ENCODE peak calls at places on chromosomes 5 and 9, in six cellular contexts. One of them, this sample, is unnamed. For H3K9me3, the result is how much of the 10 kb centered on the place peaks cover.

GRCh38 chr9:121640076-121640475 is 11.4 kb upstream of the DAB2IP start:
- DNase-seq in astrocyte: no peak
- DNase-seq in cardiac muscle cell: peak
- DNase-seq in lower lobe of right lung: peak
- DNase-seq in tibial artery: no peak
- DNase-seq in SJSA1: no peak
- DNase-seq in this sample: no peak

GRCh38 chr5:135086326-135086725 is 52.3 kb upstream of the PITX1 start:
- DNase-seq in astrocyte: no peak
- DNase-seq in cardiac muscle cell: no peak
- DNase-seq in lower lobe of right lung: no peak
- DNase-seq in tibial artery: no peak
- DNase-seq in SJSA1: no peak
- DNase-seq in this sample: no peak

GRCh38 chr5:179609834-179610108 is 13.7 kb downstream of the HNRNPH1 start:
- DNase-seq in astrocyte: no peak
- DNase-seq in cardiac muscle cell: no peak
- DNase-seq in lower lobe of right lung: no peak
- DNase-seq in tibial artery: no peak
- DNase-seq in SJSA1: no peak
- DNase-seq in this sample: no peak

GRCh38 chr9:33465096-33465495 is 8.6 kb downstream of the NOL6 start:
- DNase-seq in astrocyte: no peak
- DNase-seq in cardiac muscle cell: no peak
- DNase-seq in lower lobe of right lung: peak
- DNase-seq in tibial artery: no peak
- DNase-seq in SJSA1: no peak
- DNase-seq in this sample: no peak

GRCh38 chr5:177098772-177099152 is 12.0 kb downstream of the FGFR4 start:
- DNase-seq in astrocyte: no peak
- DNase-seq in cardiac muscle cell: no peak
- DNase-seq in lower lobe of right lung: no peak
- DNase-seq in tibial artery: no peak
- DNase-seq in SJSA1: no peak
- DNase-seq in this sample: no peak

GRCh38 chr5:127029513-127030258 is 672 bp downstream of the MARCHF3 start:
- DNase-seq in astrocyte: peak
- DNase-seq in cardiac muscle cell: peak
- DNase-seq in lower lobe of right lung: peak
- DNase-seq in tibial artery: peak
- DNase-seq in SJSA1: peak
- DNase-seq in this sample: peak

GRCh38 chr9:108756746-108757490 is 98.9 kb downstream of the ACTL7B start:
- DNase-seq in astrocyte: no peak
- DNase-seq in cardiac muscle cell: no peak
- DNase-seq in lower lobe of right lung: no peak
- DNase-seq in tibial artery: no peak
- DNase-seq in SJSA1: no peak
- DNase-seq in this sample: no peak

GRCh38 chr5:138336952-138337684 is 948 bp upstream of the FAM53C start:
- DNase-seq in astrocyte: no peak
- DNase-seq in cardiac muscle cell: peak
- DNase-seq in lower lobe of right lung: peak
- DNase-seq in tibial artery: peak
- DNase-seq in SJSA1: no peak
- DNase-seq in this sample: no peak

GRCh38 chr9:119963798-119964372 is 594.6 kb upstream of the BRINP1 start:
- DNase-seq in astrocyte: peak
- DNase-seq in cardiac muscle cell: peak
- DNase-seq in lower lobe of right lung: no peak
- DNase-seq in tibial artery: no peak
- DNase-seq in SJSA1: peak
- DNase-seq in this sample: no peak

GRCh38 chr5:168472329-168472728 is 13.9 kb upstream of the RARS1 start:
- DNase-seq in astrocyte: peak
- DNase-seq in cardiac muscle cell: peak
- DNase-seq in lower lobe of right lung: no peak
- DNase-seq in tibial artery: no peak
- DNase-seq in SJSA1: peak
- DNase-seq in this sample: no peak

GRCh38 chr5:77770293-77771005 is 5.7 kb downstream of the TBCA start:
- DNase-seq in astrocyte: no peak
- DNase-seq in cardiac muscle cell: no peak
- DNase-seq in lower lobe of right lung: no peak
- DNase-seq in tibial artery: no peak
- DNase-seq in SJSA1: no peak
- DNase-seq in this sample: no peak

GRCh38 chr9:133428579-133429215 is 6.5 kb downstream of the ADAMTS13 start:
- DNase-seq in astrocyte: no peak
- DNase-seq in cardiac muscle cell: peak
- DNase-seq in lower lobe of right lung: no peak
- DNase-seq in tibial artery: no peak
- DNase-seq in SJSA1: no peak
- DNase-seq in this sample: no peak

GRCh38 chr9:20242767-20243166 is 379.5 kb downstream of the MLLT3 start:
- DNase-seq in astrocyte: no peak
- DNase-seq in cardiac muscle cell: no peak
- DNase-seq in lower lobe of right lung: no peak
- DNase-seq in tibial artery: no peak
- DNase-seq in SJSA1: no peak
- DNase-seq in this sample: no peak

GRCh38 chr5:76714771-76715483 is 999 bp upstream of the F2R start:
- DNase-seq in astrocyte: no peak
- DNase-seq in cardiac muscle cell: peak
- DNase-seq in lower lobe of right lung: no peak
- DNase-seq in tibial artery: no peak
- DNase-seq in SJSA1: no peak
- DNase-seq in this sample: no peak

GRCh38 chr5:84635235-84636055 is 250.8 kb upstream of the EDIL3 start:
- DNase-seq in astrocyte: no peak
- DNase-seq in cardiac muscle cell: no peak
- DNase-seq in lower lobe of right lung: peak
- DNase-seq in tibial artery: no peak
- DNase-seq in SJSA1: no peak
- DNase-seq in this sample: no peak

GRCh38 chr9:126652140-126652558 is 38.4 kb downstream of the LMX1B start:
- DNase-seq in astrocyte: no peak
- DNase-seq in cardiac muscle cell: no peak
- DNase-seq in lower lobe of right lung: no peak
- DNase-seq in tibial artery: no peak
- DNase-seq in SJSA1: no peak
- DNase-seq in this sample: no peak

GRCh38 chr9:127133739-127134167 is 11.3 kb upstream of the ANGPTL2 start:
- DNase-seq in astrocyte: peak
- DNase-seq in cardiac muscle cell: peak
- DNase-seq in lower lobe of right lung: no peak
- DNase-seq in tibial artery: peak
- DNase-seq in SJSA1: peak
- DNase-seq in this sample: no peak

GRCh38 chr9:106613250-106613737 is 249.7 kb upstream of the ZNF462 start:
- DNase-seq in astrocyte: no peak
- DNase-seq in cardiac muscle cell: no peak
- DNase-seq in lower lobe of right lung: peak
- DNase-seq in tibial artery: no peak
- DNase-seq in SJSA1: no peak
- DNase-seq in this sample: no peak

GRCh38 chr9:123584202-123585176 is 228.5 kb downstream of the CRB2 start:
- DNase-seq in astrocyte: no peak
- DNase-seq in cardiac muscle cell: no peak
- DNase-seq in lower lobe of right lung: no peak
- DNase-seq in tibial artery: no peak
- DNase-seq in SJSA1: no peak
- DNase-seq in this sample: no peak

GRCh38 chr9:108056805-108057386 is 567.3 kb upstream of the KLF4 start:
- DNase-seq in astrocyte: peak
- DNase-seq in cardiac muscle cell: peak
- DNase-seq in lower lobe of right lung: no peak
- DNase-seq in tibial artery: no peak
- DNase-seq in SJSA1: peak
- DNase-seq in this sample: no peak

GRCh38 chr9:79817469-79818004 is 245.8 kb downstream of the TLE4 start:
- DNase-seq in astrocyte: peak
- DNase-seq in cardiac muscle cell: no peak
- DNase-seq in lower lobe of right lung: no peak
- DNase-seq in tibial artery: peak
- DNase-seq in SJSA1: peak
- DNase-seq in this sample: no peak

GRCh38 chr9:118318770-118319443 is 614.7 kb downstream of the TLR4 start:
- DNase-seq in astrocyte: no peak
- DNase-seq in cardiac muscle cell: no peak
- DNase-seq in lower lobe of right lung: no peak
- DNase-seq in tibial artery: no peak
- DNase-seq in SJSA1: no peak
- DNase-seq in this sample: no peak
- H3K9me3 ChIP-seq in astrocyte: under half
- H3K9me3 ChIP-seq in cardiac muscle cell: under half
- H3K9me3 ChIP-seq in lower lobe of right lung: under half
- H3K9me3 ChIP-seq in tibial artery: under half
- H3K9me3 ChIP-seq in SJSA1: under half
- H3K9me3 ChIP-seq in this sample: under half

GRCh38 chr5:69248019-69248418 is 13.3 kb downstream of the CDK7 start:
- DNase-seq in astrocyte: no peak
- DNase-seq in cardiac muscle cell: no peak
- DNase-seq in lower lobe of right lung: no peak
- DNase-seq in tibial artery: no peak
- DNase-seq in SJSA1: no peak
- DNase-seq in this sample: no peak

GRCh38 chr5:69242215-69242927 is 7.7 kb downstream of the CDK7 start:
- DNase-seq in astrocyte: no peak
- DNase-seq in cardiac muscle cell: no peak
- DNase-seq in lower lobe of right lung: no peak
- DNase-seq in tibial artery: no peak
- DNase-seq in SJSA1: no peak
- DNase-seq in this sample: no peak

GRCh38 chr5:69250593-69250992 is 15.9 kb downstream of the CDK7 start:
- DNase-seq in astrocyte: no peak
- DNase-seq in cardiac muscle cell: no peak
- DNase-seq in lower lobe of right lung: no peak
- DNase-seq in tibial artery: no peak
- DNase-seq in SJSA1: no peak
- DNase-seq in this sample: no peak

GRCh38 chr5:69245031-69245430 is 10.3 kb downstream of the CDK7 start:
- DNase-seq in astrocyte: no peak
- DNase-seq in cardiac muscle cell: no peak
- DNase-seq in lower lobe of right lung: no peak
- DNase-seq in tibial artery: no peak
- DNase-seq in SJSA1: no peak
- DNase-seq in this sample: no peak
- H3K9me3 ChIP-seq in astrocyte: under half
- H3K9me3 ChIP-seq in cardiac muscle cell: under half
- H3K9me3 ChIP-seq in lower lobe of right lung: under half
- H3K9me3 ChIP-seq in tibial artery: under half
- H3K9me3 ChIP-seq in SJSA1: under half
- H3K9me3 ChIP-seq in this sample: under half

GRCh38 chr5:6856658-6857057 is 143.4 kb downstream of the TENT4A start:
- DNase-seq in astrocyte: no peak
- DNase-seq in cardiac muscle cell: no peak
- DNase-seq in lower lobe of right lung: no peak
- DNase-seq in tibial artery: no peak
- DNase-seq in SJSA1: no peak
- DNase-seq in this sample: no peak

GRCh38 chr5:6859951-6860638 is 146.9 kb downstream of the TENT4A start:
- DNase-seq in astrocyte: no peak
- DNase-seq in cardiac muscle cell: no peak
- DNase-seq in lower lobe of right lung: no peak
- DNase-seq in tibial artery: no peak
- DNase-seq in SJSA1: no peak
- DNase-seq in this sample: no peak

GRCh38 chr5:6861667-6862066 is 148.4 kb downstream of the TENT4A start:
- DNase-seq in astrocyte: no peak
- DNase-seq in cardiac muscle cell: no peak
- DNase-seq in lower lobe of right lung: no peak
- DNase-seq in tibial artery: no peak
- DNase-seq in SJSA1: no peak
- DNase-seq in this sample: no peak

GRCh38 chr5:6859001-6859400 is 145.8 kb downstream of the TENT4A start:
- DNase-seq in astrocyte: no peak
- DNase-seq in cardiac muscle cell: no peak
- DNase-seq in lower lobe of right lung: no peak
- DNase-seq in tibial artery: no peak
- DNase-seq in SJSA1: no peak
- DNase-seq in this sample: no peak

GRCh38 chr5:6858419-6858818 is 145.2 kb downstream of the TENT4A start:
- DNase-seq in astrocyte: no peak
- DNase-seq in cardiac muscle cell: no peak
- DNase-seq in lower lobe of right lung: no peak
- DNase-seq in tibial artery: no peak
- DNase-seq in SJSA1: no peak
- DNase-seq in this sample: no peak
- H3K9me3 ChIP-seq in astrocyte: under half
- H3K9me3 ChIP-seq in cardiac muscle cell: under half
- H3K9me3 ChIP-seq in lower lobe of right lung: under half
- H3K9me3 ChIP-seq in tibial artery: under half
- H3K9me3 ChIP-seq in SJSA1: under half
- H3K9me3 ChIP-seq in this sample: under half

DNA sequence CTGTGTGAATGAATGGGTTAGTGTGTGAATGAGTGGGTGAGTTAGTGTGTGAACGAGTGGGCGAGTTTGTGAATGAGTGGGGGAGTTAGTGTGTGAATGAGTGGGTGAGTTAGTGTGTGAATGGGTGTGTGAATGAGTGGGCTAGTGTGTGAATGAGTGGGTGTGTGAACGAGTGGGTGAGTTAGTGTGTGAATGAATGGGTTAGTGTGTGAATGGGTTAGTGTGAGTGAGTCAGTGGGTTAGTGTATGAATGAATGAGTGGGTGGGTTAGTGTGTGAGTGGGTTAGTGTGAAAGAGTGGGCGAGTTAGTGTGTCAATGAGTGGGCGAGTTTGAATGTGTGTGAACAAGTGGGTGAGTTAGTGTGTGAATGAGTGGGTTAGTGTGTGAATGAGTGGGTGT is 35.5 kb downstream of the NKD2 start:
- DNase-seq in astrocyte: no peak
- DNase-seq in cardiac muscle cell: no peak
- DNase-seq in lower lobe of right lung: no peak
- DNase-seq in tibial artery: no peak
- DNase-seq in SJSA1: no peak
- DNase-seq in this sample: no peak
- H3K9me3 ChIP-seq in astrocyte: under half
- H3K9me3 ChIP-seq in cardiac muscle cell: under half
- H3K9me3 ChIP-seq in lower lobe of right lung: under half
- H3K9me3 ChIP-seq in tibial artery: under half
- H3K9me3 ChIP-seq in SJSA1: under half
- H3K9me3 ChIP-seq in this sample: under half

GRCh38 chr9:137501457-137501856 is 42.3 kb upstream of the NSMF start:
- DNase-seq in astrocyte: no peak
- DNase-seq in cardiac muscle cell: no peak
- DNase-seq in lower lobe of right lung: no peak
- DNase-seq in tibial artery: no peak
- DNase-seq in SJSA1: no peak
- DNase-seq in this sample: no peak

GRCh38 chr9:137500666-137501397 is 41.7 kb upstream of the NSMF start:
- DNase-seq in astrocyte: no peak
- DNase-seq in cardiac muscle cell: no peak
- DNase-seq in lower lobe of right lung: no peak
- DNase-seq in tibial artery: no peak
- DNase-seq in SJSA1: no peak
- DNase-seq in this sample: no peak

GRCh38 chr9:137499858-137500661 is 40.9 kb upstream of the NSMF start:
- DNase-seq in astrocyte: no peak
- DNase-seq in cardiac muscle cell: no peak
- DNase-seq in lower lobe of right lung: no peak
- DNase-seq in tibial artery: no peak
- DNase-seq in SJSA1: no peak
- DNase-seq in this sample: no peak

GRCh38 chr9:137504432-137504777 is 45.3 kb upstream of the NSMF start:
- DNase-seq in astrocyte: no peak
- DNase-seq in cardiac muscle cell: no peak
- DNase-seq in lower lobe of right lung: no peak
- DNase-seq in tibial artery: no peak
- DNase-seq in SJSA1: no peak
- DNase-seq in this sample: no peak

GRCh38 chr9:137502008-137502913 is 43.1 kb upstream of the NSMF start:
- DNase-seq in astrocyte: no peak
- DNase-seq in cardiac muscle cell: no peak
- DNase-seq in lower lobe of right lung: no peak
- DNase-seq in tibial artery: no peak
- DNase-seq in SJSA1: no peak
- DNase-seq in this sample: no peak
- H3K9me3 ChIP-seq in astrocyte: under half
- H3K9me3 ChIP-seq in cardiac muscle cell: under half
- H3K9me3 ChIP-seq in lower lobe of right lung: under half
- H3K9me3 ChIP-seq in tibial artery: under half
- H3K9me3 ChIP-seq in SJSA1: under half
- H3K9me3 ChIP-seq in this sample: under half